ENCODE peak calls at places on chromosomes 13 and 19, in ten cellular contexts. N, S, U, B, V, Y, D, H, P and E are unnamed samples.

GRCh38 chr13:35478384-35479222 is 2.1 kb upstream of the MAB21L1 start:
- DNase-seq in N (no peak), S (no peak), U (no peak), B (peak; percentile 78), V (peak; percentile 82), Y (no peak), D (no peak), H (no peak), P (no peak), E (no peak)

GRCh38 chr13:112784811-112785418 is 95.1 kb downstream of the ATP11A start:
- DNase-seq in N (no peak), S (peak; percentile 9), U (no peak), B (no peak), V (no peak), Y (no peak), D (no peak), H (no peak), P (no peak), E (no peak)

GRCh38 chr13:20028953-20029352 is 70.4 kb downstream of the ZMYM2 start:
- DNase-seq in N (no peak), S (no peak), U (no peak), B (no peak), V (no peak), Y (no peak), D (no peak), H (no peak), P (no peak), E (no peak)

GRCh38 chr19:11578342-11579142 is 1.1 kb upstream of the ACP5 start:
- DNase-seq in N (peak; percentile 42), S (peak; percentile 46), U (peak; percentile 72), B (peak; percentile 75), V (peak; percentile 25), Y (peak; percentile 86), D (peak; percentile 81), H (peak; percentile 44), P (peak; percentile 54), E (no peak)

GRCh38 chr13:38046049-38046376 is 176.4 kb upstream of the TRPC4 start:
- DNase-seq in N (no peak), S (no peak), U (no peak), B (no peak), V (no peak), Y (no peak), D (no peak), H (no peak), P (no peak), E (no peak)

GRCh38 chr19:38213911-38214625 is 10.0 kb downstream of the DPF1 start:
- DNase-seq in N (no peak), S (no peak), U (no peak), B (no peak), V (peak; percentile 52), Y (no peak), D (no peak), H (no peak), P (no peak), E (no peak)

GRCh38 chr19:38488096-38488495 is 54.6 kb downstream of the RYR1 start:
- DNase-seq in N (no peak), S (no peak), U (no peak), B (no peak), V (no peak), Y (no peak), D (no peak), H (no peak), P (no peak), E (no peak)

GRCh38 chr13:80618777-80619176 is 277.9 kb upstream of the SPRY2 start:
- DNase-seq in N (no peak), S (no peak), U (no peak), B (no peak), V (no peak), Y (no peak), D (no peak), H (no peak), P (no peak), E (peak; percentile 42)

GRCh38 chr13:87080100-87080779 is 590.9 kb upstream of the SLITRK5 start:
- DNase-seq in N (no peak), S (no peak), U (no peak), B (no peak), V (no peak), Y (no peak), D (no peak), H (no peak), P (no peak), E (peak; percentile 57)

GRCh38 chr13:31069808-31070544 is 91.7 kb downstream of the HSPH1 start:
- DNase-seq in N (no peak), S (no peak), U (no peak), B (peak; percentile 78), V (no peak), Y (no peak), D (no peak), H (no peak), P (no peak), E (no peak)

GRCh38 chr19:55086730-55087541 is 11.3 kb downstream of the EPS8L1 start:
- DNase-seq in N (peak; percentile 96), S (peak; percentile 93), U (peak; percentile 96), B (peak; percentile 99), V (peak; percentile 99), Y (peak; percentile 91), D (peak; percentile 95), H (peak; percentile 96), P (peak; percentile 97), E (peak; percentile 98)

GRCh38 chr19:39211731-39212376 is 7.8 kb upstream of the SYCN start:
- DNase-seq in N (no peak), S (no peak), U (no peak), B (no peak), V (no peak), Y (no peak), D (no peak), H (no peak), P (no peak), E (no peak)

GRCh38 chr13:90416519-90416918 is 931.0 kb upstream of the MIR17HG start:
- DNase-seq in N (no peak), S (no peak), U (no peak), B (peak; percentile 44), V (no peak), Y (no peak), D (no peak), H (no peak), P (no peak), E (no peak)

GRCh38 chr19:4717966-4718701 is 5.5 kb downstream of the DPP9 start:
- DNase-seq in N (no peak), S (no peak), U (no peak), B (no peak), V (no peak), Y (no peak), D (no peak), H (no peak), P (no peak), E (no peak)
- H3K36me3 ChIP-seq in N (peaks cover 70% of the 10 kb centered on the region), S (no peaks in the 10 kb centered on the region), U (peaks cover 5% of the 10 kb centered on the region), B (peaks cover 65% of the 10 kb centered on the region), V (no peaks in the 10 kb centered on the region), Y (peaks cover 79% of the 10 kb centered on the region), D (no peaks in the 10 kb centered on the region), H (peaks cover 79% of the 10 kb centered on the region), P (no peaks in the 10 kb centered on the region), E (peaks cover 2% of the 10 kb centered on the region)

GRCh38 chr19:7670150-7670784 is 1.4 kb downstream of the RETN start:
- DNase-seq in N (no peak), S (no peak), U (no peak), B (no peak), V (peak; percentile 69), Y (peak; percentile 68), D (no peak), H (no peak), P (no peak), E (no peak)
- H3K4me3 ChIP-seq in N (no peak overlapping the region), S (no peak overlapping the region), U (no peak overlapping the region), B (peak overlapping the region; percentile 76), V (peak overlapping the region; percentile 55), Y (no peak overlapping the region), D (no peak overlapping the region), H (no peak overlapping the region), P (no peak overlapping the region), E (no peak overlapping the region)

DNA sequence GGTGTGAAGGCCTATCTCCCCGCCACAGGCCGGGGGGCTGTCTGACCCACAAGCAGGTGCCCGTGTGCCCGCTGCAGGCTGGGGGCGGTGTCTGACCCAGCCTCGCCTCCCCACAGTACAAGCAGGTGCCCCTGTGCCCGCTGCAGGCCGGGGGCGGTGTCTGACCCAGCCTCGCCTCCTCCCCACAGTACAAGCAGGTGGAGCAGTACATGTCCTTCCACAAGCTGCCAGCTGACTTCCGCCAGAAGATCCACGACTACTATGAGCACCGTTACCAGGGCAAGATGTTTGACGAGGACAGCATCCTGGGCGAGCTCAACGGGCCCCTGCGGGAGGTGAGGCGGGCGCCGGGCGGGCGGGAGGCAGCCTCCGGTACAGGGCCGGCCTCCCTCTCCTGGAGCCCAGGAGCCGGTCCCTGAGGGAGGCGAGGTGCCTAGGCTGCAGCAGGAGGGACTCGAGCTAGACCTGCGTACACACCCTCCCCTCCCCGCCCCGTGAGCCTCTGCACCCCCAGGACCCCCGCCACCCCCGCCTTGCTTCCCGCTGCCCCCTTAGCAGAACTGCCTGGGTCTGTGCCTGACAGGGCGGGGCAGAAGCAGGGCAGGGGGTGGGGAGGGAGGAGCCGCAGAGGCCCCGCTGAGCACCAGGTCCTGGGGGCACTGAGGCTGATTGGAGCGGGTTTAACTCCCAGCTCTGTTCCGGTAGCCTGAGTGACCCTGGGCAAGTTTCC is 20.6 kb downstream of the HCN2 start:
- DNase-seq in N (no peak), S (no peak), U (no peak), B (no peak), V (no peak), Y (no peak), D (peak; percentile 84), H (no peak), P (no peak), E (no peak)
- H3K27ac ChIP-seq in N (peak overlapping the region; percentile 67), S (no peak overlapping the region), U (peak overlapping the region; percentile 69), B (no peak overlapping the region), V (no peak overlapping the region), Y (peak overlapping the region; percentile 85), D (no peak overlapping the region), H (no peak overlapping the region), P (peak overlapping the region; percentile 82), E (no peak overlapping the region)

GRCh38 chr13:40676007-40676406 is 9.6 kb upstream of the FOXO1 start:
- DNase-seq in N (no peak), S (no peak), U (no peak), B (no peak), V (no peak), Y (no peak), D (no peak), H (no peak), P (no peak), E (no peak)

GRCh38 chr13:40672310-40673060 is 6.0 kb upstream of the FOXO1 start:
- DNase-seq in N (no peak), S (no peak), U (no peak), B (no peak), V (no peak), Y (no peak), D (no peak), H (no peak), P (no peak), E (no peak)

GRCh38 chr13:40670307-40670706 is 3.9 kb upstream of the FOXO1 start:
- DNase-seq in N (no peak), S (no peak), U (no peak), B (no peak), V (no peak), Y (no peak), D (no peak), H (no peak), P (no peak), E (no peak)

GRCh38 chr13:40673414-40673813 is 7.0 kb upstream of the FOXO1 start:
- DNase-seq in N (no peak), S (no peak), U (no peak), B (no peak), V (no peak), Y (no peak), D (no peak), H (no peak), P (no peak), E (no peak)

DNA sequence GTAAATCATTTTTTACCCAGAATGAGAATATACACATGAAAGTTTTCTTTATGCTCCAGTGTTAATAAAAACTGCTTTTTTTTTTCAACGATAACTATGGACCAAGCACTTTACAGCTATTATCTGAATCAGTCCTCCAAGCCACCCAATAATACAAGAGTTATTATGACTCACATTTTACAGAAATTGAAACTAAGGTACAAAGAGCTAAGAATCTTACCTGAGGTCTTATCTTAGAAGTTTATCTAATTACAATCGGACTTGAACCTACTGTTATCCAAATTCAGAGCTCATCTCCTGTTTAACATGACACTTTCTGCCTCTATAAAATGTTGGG is 6.6 kb upstream of the FOXO1 start:
- DNase-seq in N (no peak), S (no peak), U (no peak), B (no peak), V (no peak), Y (no peak), D (no peak), H (no peak), P (no peak), E (no peak)
- H3K36me3 ChIP-seq in N (no peaks in the 10 kb centered on the region), S (no peaks in the 10 kb centered on the region), U (no peaks in the 10 kb centered on the region), B (no peaks in the 10 kb centered on the region), V (no peaks in the 10 kb centered on the region), Y (no peaks in the 10 kb centered on the region), D (no peaks in the 10 kb centered on the region), H (no peaks in the 10 kb centered on the region), P (no peaks in the 10 kb centered on the region), E (no peaks in the 10 kb centered on the region)